ENCODE peak calls at places on chromosomes 7 and 10, in four cellular contexts. O is nucleus accumbens, F is GOT3, I is tibial nerve. N is an unnamed sample.

GRCh38 chr7:129332354-129333056 is 101.7 kb upstream of the STRIP2 start:
- DNase-seq in F (no peak), I (no peak), O (no peak), N (no peak)

GRCh38 chr7:121499526-121500123 is 103.5 kb upstream of the FAM3C start:
- DNase-seq in F (no peak), I (no peak), O (no peak), N (no peak)

GRCh38 chr7:132494474-132494873 is 81.8 kb downstream of the PLXNA4 start:
- DNase-seq in O (no peak), I (no peak), F (no peak), N (no peak)

GRCh38 chr10:75408512-75408881 is 6.9 kb upstream of the ZNF503 start:
- DNase-seq in O (no peak), F (no peak), I (no peak), N (no peak)

GRCh38 chr10:78236416-78237015 is 202.9 kb downstream of the RPS24 start:
- DNase-seq in F (no peak), I (no peak), O (no peak), N (no peak)

GRCh38 chr7:21565614-21566013 is 22.8 kb downstream of the DNAH11 start:
- DNase-seq in O (no peak), I (no peak), F (no peak), N (no peak)

GRCh38 chr7:112176693-112177415 is 29.3 kb downstream of the DOCK4 start:
- DNase-seq in O (no peak), I (no peak), F (no peak), N (no peak)

GRCh38 chr10:124222298-124223000 is 129.1 kb upstream of the CHST15 start:
- DNase-seq in O (no peak), I (no peak), F (no peak), N (no peak)

GRCh38 chr10:104049497-104050250 is 36.0 kb downstream of the COL17A1 start:
- DNase-seq in F (no peak), I (no peak), O (no peak), N (peak)

GRCh38 chr10:373015-373414 is 237.8 kb downstream of the ZMYND11 start:
- DNase-seq in I (no peak), O (no peak), F (no peak), N (no peak)

GRCh38 chr10:96022739-96023138 is 20.6 kb upstream of the CCNJ start:
- DNase-seq in F (no peak), I (no peak), O (no peak), N (no peak)

GRCh38 chr10:124062390-124062789 is 31.0 kb downstream of the CHST15 start:
- DNase-seq in I (no peak), F (no peak), O (no peak), N (no peak)

GRCh38 chr7:33107136-33108066 is 1.8 kb downstream of the RP9 start:
- DNase-seq in F (no peak), O (peak), I (peak), N (peak)

GRCh38 chr7:93092757-93093370 is 24.9 kb downstream of the SAMD9 start:
- DNase-seq in F (no peak), I (no peak), O (no peak), N (peak)